ENCODE peak calls at places on chromosomes 12 and 14, in eight cellular contexts. X is AG10803, H is cardiac fibroblast, T is right lobe of liver, I is HCT116, R is PC-3, C is A549, D is epithelial cell of esophagus. U is an unnamed sample.
A peak's percentile ranks its signal among the peaks of the same experiment; 100 is the strongest.

GRCh38 chr12:104680070-104680469 is 223.3 kb downstream of the CHST11 start:
- DNase-seq in T (no peak), C (peak; percentile 50), H (peak; percentile 37), I (peak; percentile 13), R (peak; percentile 49), D (peak; percentile 28), X (no peak), U (no peak)

GRCh38 chr12:108468149-108468968 is 46.7 kb upstream of the FICD start:
- DNase-seq in X (peak; percentile 17), R (peak; percentile 68), T (no peak), D (peak; percentile 54), C (no peak), H (peak; percentile 43), I (no peak), U (no peak)

GRCh38 chr14:92400579-92401444 is 77.8 kb downstream of the SLC24A4 start:
- DNase-seq in R (no peak), C (no peak), H (no peak), X (peak; percentile 12), T (no peak), I (no peak), D (peak; percentile 51), U (no peak)

GRCh38 chr12:25495336-25496097 is 57.6 kb downstream of the LMNTD1 start:
- DNase-seq in H (peak; percentile 82), X (peak; percentile 80), T (no peak), I (no peak), D (peak; percentile 86), R (peak; percentile 84), C (peak; percentile 37), U (peak; percentile 88)

GRCh38 chr12:990649-991349 is at the start of gene ERC1:
- DNase-seq in H (peak; percentile 91), D (peak; percentile 86), X (peak; percentile 89), I (peak; percentile 77), C (peak; percentile 96), T (peak; percentile 92), R (peak; percentile 73), U (peak; percentile 49)

GRCh38 chr12:104064842-104065441 is 611 bp downstream of the HCFC2 start:
- DNase-seq in D (peak; percentile 19), R (peak; percentile 18), C (peak; percentile 19), X (peak; percentile 14), H (peak; percentile 24), I (no peak), T (peak; percentile 56), U (no peak)

GRCh38 chr12:49783917-49784676 is 42.7 kb downstream of the TMBIM6 start:
- DNase-seq in C (no peak), X (peak; percentile 79), R (no peak), I (no peak), D (no peak), H (peak; percentile 51), T (no peak), U (peak; percentile 74)

GRCh38 chr12:57740656-57741412 is 2.3 kb upstream of the AGAP2 start:
- DNase-seq in I (no peak), D (no peak), C (no peak), T (peak; percentile 63), R (no peak), H (no peak), X (no peak), U (no peak)

GRCh38 chr14:100748403-100748802 is 21.7 kb downstream of the DLK1 start:
- DNase-seq in D (no peak), R (no peak), C (no peak), H (no peak), I (no peak), T (no peak), X (no peak), U (no peak)

GRCh38 chr12:50055831-50056628 is 1.4 kb upstream of the ASIC1 start:
- DNase-seq in H (peak; percentile 54), D (peak; percentile 63), C (peak; percentile 59), X (peak; percentile 30), T (peak; percentile 54), I (peak; percentile 48), R (peak; percentile 58), U (no peak)

GRCh38 chr12:116876151-116876869 is 4.9 kb downstream of the HRK start:
- DNase-seq in D (no peak), I (no peak), T (no peak), H (no peak), X (no peak), C (no peak), R (no peak), U (no peak)

GRCh38 chr12:67655829-67656614 is 7.5 kb downstream of the DYRK2 start:
- DNase-seq in C (no peak), H (no peak), D (no peak), R (peak; percentile 32), X (no peak), T (no peak), I (no peak), U (no peak)

GRCh38 chr14:68654471-68654941 is 138.4 kb downstream of the ZFP36L1 start:
- DNase-seq in C (no peak), D (no peak), R (no peak), H (no peak), X (no peak), I (no peak), T (no peak), U (no peak)

GRCh38 chr12:95796225-95796981 is 5.8 kb upstream of the NTN4 start:
- DNase-seq in T (peak; percentile 68), X (no peak), I (no peak), D (no peak), R (peak; percentile 75), C (no peak), H (no peak), U (no peak)

GRCh38 chr12:46555379-46555778 is 182.8 kb upstream of the SLC38A2 start:
- DNase-seq in X (peak; percentile 95), H (peak; percentile 92), D (peak; percentile 83), R (peak; percentile 59), T (no peak), C (no peak), I (no peak), U (no peak)

GRCh38 chr12:104167519-104168458 is 29.8 kb upstream of the NFYB start:
- DNase-seq in T (no peak), X (no peak), H (no peak), I (no peak), R (no peak), C (no peak), D (no peak), U (no peak)

GRCh38 chr12:10397311-10397710 is 7.5 kb upstream of the KLRK1 start:
- DNase-seq in D (no peak), C (no peak), X (no peak), R (peak; percentile 19), H (no peak), I (no peak), T (no peak), U (no peak)

GRCh38 chr12:56336361-56337167 is 2.1 kb upstream of the IL23A start:
- DNase-seq in C (no peak), R (no peak), H (no peak), X (no peak), T (no peak), D (peak; percentile 62), I (no peak), U (no peak)

GRCh38 chr12:24025153-24025798 is 75.8 kb upstream of the SOX5 start:
- DNase-seq in I (no peak), R (peak; percentile 4), D (peak; percentile 14), C (no peak), X (no peak), T (no peak), H (peak; percentile 43), U (no peak)
- TF ChIP-seq CTCF in I (no peak), R (peak; percentile 38), D (peak; percentile 55), C (no peak), X (peak; percentile 41), T (peak; percentile 64), H (peak; percentile 79), U (no peak)

DNA sequence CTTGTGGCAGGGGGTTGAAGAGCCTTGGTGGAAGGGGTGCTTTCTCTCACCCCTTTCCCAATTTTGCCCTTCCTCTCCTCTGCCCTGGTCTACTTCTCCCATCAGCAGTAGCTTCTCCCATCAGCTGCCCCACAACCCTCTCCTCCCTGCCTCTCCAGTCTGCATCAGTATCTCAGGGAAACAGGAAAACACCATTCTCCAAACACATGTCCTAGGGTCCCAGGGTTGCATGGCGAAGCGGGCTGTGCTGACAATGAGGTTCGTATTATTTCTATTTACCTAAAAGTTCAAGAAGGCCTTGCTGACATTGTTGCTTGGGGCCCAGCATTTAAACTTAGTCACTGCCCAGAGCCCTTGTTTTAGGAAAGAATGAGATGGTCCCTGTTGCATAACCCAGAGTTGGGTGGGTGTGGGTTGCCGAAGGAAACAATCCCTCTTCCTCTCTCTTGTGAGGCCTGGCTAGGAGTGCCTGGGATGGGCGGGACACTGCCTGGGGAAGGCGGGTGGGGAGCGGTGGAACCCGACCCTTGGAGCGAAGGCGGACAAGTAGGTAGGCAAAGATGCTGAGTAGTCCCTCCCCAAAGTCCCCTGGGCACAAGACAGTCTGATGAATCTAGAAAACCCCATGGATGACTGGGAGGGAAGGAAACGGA is 1.3 kb upstream of the IGFBP6 start:
- DNase-seq in C (no peak), I (no peak), R (peak; percentile 19), D (peak; percentile 37), T (no peak), H (peak; percentile 93), X (peak; percentile 92), U (no peak)
- H3K4me3 ChIP-seq in C (no peak overlapping the region), I (peak overlapping the region; percentile 58), R (no peak overlapping the region), D (no peak overlapping the region), T (no peak overlapping the region), H (no peak overlapping the region), X (peak overlapping the region; percentile 64), U (peak overlapping the region; percentile 52)

GRCh38 chr12:120347766-120348165 is 20.2 kb upstream of the PLA2G1B start:
- DNase-seq in I (no peak), H (no peak), D (no peak), R (no peak), C (no peak), T (no peak), X (no peak), U (no peak)

GRCh38 chr12:120343692-120344091 is 16.1 kb upstream of the PLA2G1B start:
- DNase-seq in I (no peak), T (no peak), R (no peak), X (no peak), C (no peak), H (no peak), D (no peak), U (no peak)

GRCh38 chr12:120346031-120346430 is 18.5 kb upstream of the PLA2G1B start:
- DNase-seq in H (no peak), C (no peak), X (no peak), D (no peak), I (no peak), T (no peak), R (no peak), U (no peak)

GRCh38 chr12:120342567-120343537 is 15.3 kb upstream of the PLA2G1B start:
- DNase-seq in I (no peak), X (no peak), D (no peak), T (no peak), C (no peak), H (no peak), R (no peak), U (no peak)

DNA sequence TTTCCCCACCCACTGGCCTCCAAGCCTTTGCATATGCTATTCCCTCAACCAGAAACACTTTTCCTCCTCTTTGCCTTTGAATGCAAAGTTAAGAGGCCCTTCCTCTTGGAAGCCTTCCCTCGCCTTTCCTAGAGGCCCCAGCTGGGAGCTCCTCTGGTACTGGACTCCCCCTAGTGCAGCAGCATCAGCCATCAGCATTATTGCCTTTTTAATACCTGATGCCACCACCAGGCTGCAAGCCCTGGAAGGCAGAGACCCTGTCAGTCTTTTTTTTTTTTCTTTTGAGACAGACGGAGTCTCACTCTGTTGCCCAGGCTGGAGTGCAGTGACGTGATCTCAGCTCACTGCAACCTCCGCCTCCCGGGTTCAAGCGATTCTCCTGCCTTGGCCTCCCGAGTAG is 19.1 kb upstream of the PLA2G1B start:
- DNase-seq in I (no peak), C (peak; percentile 39), D (no peak), T (no peak), R (peak; percentile 36), X (no peak), H (no peak), U (no peak)
- TF ChIP-seq CTCF in I (no peak), C (no peak), D (peak; percentile 19), T (no peak), R (peak; percentile 43), X (no peak), H (no peak), U (no peak)

GRCh38 chr14:42192659-42193425 is 586.2 kb downstream of the LRFN5 start:
- DNase-seq in R (peak; percentile 98), H (peak; percentile 93), T (no peak), I (peak; percentile 65), X (peak; percentile 98), D (peak; percentile 85), C (peak; percentile 93), U (peak; percentile 96)
- H3K4me3 ChIP-seq in R (peak overlapping the region; percentile 46), H (no peak overlapping the region), T (no peak overlapping the region), I (no peak overlapping the region), X (peak overlapping the region; percentile 4), D (no peak overlapping the region), C (peak overlapping the region; percentile 18), U (no peak overlapping the region)

U was measured in HFF-Myc.